ENCODE peak calls at places on chromosomes 13 and 19, in nine cellular contexts. O, I, G, V, S, A, U, M and F are unnamed samples.

GRCh38 chr19:10518444-10519361 is 1.5 kb upstream of the S1PR5 start:
- DNase-seq in I (no peak), G (no peak), S (no peak), O (peak), U (no peak), V (no peak), M (no peak), A (no peak), F (no peak)

GRCh38 chr13:70668293-70668692 is 560.0 kb upstream of the KLHL1 start:
- DNase-seq in V (no peak), U (no peak), O (no peak), S (peak), M (no peak), G (no peak), A (no peak), I (no peak), F (no peak)

GRCh38 chr19:52946322-52947310 is 16.1 kb downstream of the ZNF816 start:
- DNase-seq in I (peak), O (no peak), G (peak), U (no peak), A (no peak), S (no peak), M (peak), V (no peak), F (no peak)

GRCh38 chr19:48934837-48935236 is 1.3 kb downstream of the DHDH start:
- DNase-seq in V (no peak), U (no peak), I (no peak), A (no peak), M (no peak), G (no peak), S (no peak), O (no peak), F (no peak)

GRCh38 chr13:95494082-95494681 is 58.3 kb upstream of the CLDN10 start:
- DNase-seq in I (no peak), A (no peak), M (peak), S (no peak), G (peak), U (no peak), O (no peak), V (no peak), F (no peak)

GRCh38 chr13:64164435-64164834 is 2748.8 kb upstream of the PCDH20 start:
- DNase-seq in O (no peak), A (no peak), S (no peak), I (peak), U (no peak), M (no peak), V (no peak), G (no peak), F (no peak)

GRCh38 chr13:107881362-107881761 is 334.0 kb downstream of the LIG4 start:
- DNase-seq in M (no peak), V (no peak), I (no peak), A (no peak), U (no peak), O (no peak), G (no peak), S (no peak), F (no peak)

GRCh38 chr19:53519431-53519830 is 18.5 kb upstream of the ZNF331 start:
- DNase-seq in U (no peak), V (no peak), M (no peak), A (no peak), S (no peak), O (no peak), I (peak), G (no peak), F (no peak)

GRCh38 chr19:39083983-39084731 is at the start of gene ACP7:
- DNase-seq in V (no peak), G (no peak), A (no peak), O (peak), I (no peak), M (no peak), S (no peak), U (peak), F (no peak)

GRCh38 chr13:30376426-30377311 is 45.6 kb upstream of the UBE2L5 start:
- DNase-seq in I (no peak), G (no peak), S (no peak), O (peak), V (no peak), A (peak), M (no peak), U (peak), F (no peak)

GRCh38 chr19:13693933-13694332 is 70.4 kb upstream of the MRI1 start:
- DNase-seq in G (no peak), I (no peak), O (no peak), M (no peak), A (no peak), V (no peak), S (no peak), U (no peak), F (no peak)

GRCh38 chr19:46487802-46488445 is 7.7 kb downstream of the PNMA8B start:
- DNase-seq in O (peak), S (no peak), A (peak), I (peak), M (peak), G (peak), U (peak), V (no peak), F (no peak)

GRCh38 chr13:110467516-110467915 is 94.0 kb downstream of the RAB20 start:
- DNase-seq in M (no peak), A (no peak), G (no peak), V (no peak), I (no peak), S (no peak), U (no peak), O (no peak), F (no peak)

GRCh38 chr19:45254044-45254531 is 3.0 kb downstream of the MARK4 start:
- DNase-seq in O (no peak), U (no peak), G (no peak), A (no peak), S (no peak), V (no peak), M (no peak), I (no peak), F (no peak)